ENCODE peak calls at places on chromosomes 12 and 14, in six cellular contexts. One of them, this sample, is unnamed.

GRCh38 chr12:30926243-30927209 is at the start of gene TSPAN11:
- DNase-seq in sciatic nerve: peak
- DNase-seq in mammary epithelial cell: no peak
- DNase-seq in activated naive CD8-positive, alpha-beta T cell treated with anti-CD3 and anti-CD28 coated beads, Interleukin-2, amount 50 U/mL, for 24 hours: peak
- DNase-seq in HL-60: no peak
- DNase-seq in HTR-8/SVneo: peak
- DNase-seq in this sample: peak

GRCh38 chr14:92511472-92512247 is 1.9 kb upstream of the RIN3 start:
- DNase-seq in HTR-8/SVneo: peak
- DNase-seq in sciatic nerve: no peak
- DNase-seq in activated naive CD8-positive, alpha-beta T cell treated with anti-CD3 and anti-CD28 coated beads, Interleukin-2, amount 50 U/mL, for 24 hours: no peak
- DNase-seq in mammary epithelial cell: peak
- DNase-seq in HL-60: no peak
- DNase-seq in this sample: peak

GRCh38 chr14:68345738-68346137 is 447.1 kb downstream of the ZFP36L1 start:
- DNase-seq in HTR-8/SVneo: no peak
- DNase-seq in mammary epithelial cell: no peak
- DNase-seq in activated naive CD8-positive, alpha-beta T cell treated with anti-CD3 and anti-CD28 coated beads, Interleukin-2, amount 50 U/mL, for 24 hours: no peak
- DNase-seq in sciatic nerve: no peak
- DNase-seq in HL-60: no peak
- DNase-seq in this sample: no peak

GRCh38 chr12:77578471-77579262 is 252.0 kb upstream of the NAV3 start:
- DNase-seq in mammary epithelial cell: no peak
- DNase-seq in HL-60: no peak
- DNase-seq in HTR-8/SVneo: no peak
- DNase-seq in activated naive CD8-positive, alpha-beta T cell treated with anti-CD3 and anti-CD28 coated beads, Interleukin-2, amount 50 U/mL, for 24 hours: no peak
- DNase-seq in sciatic nerve: no peak
- DNase-seq in this sample: no peak

GRCh38 chr14:95500772-95501401 is 15.6 kb downstream of the SYNE3 start:
- DNase-seq in mammary epithelial cell: no peak
- DNase-seq in HL-60: no peak
- DNase-seq in sciatic nerve: peak
- DNase-seq in HTR-8/SVneo: no peak
- DNase-seq in activated naive CD8-positive, alpha-beta T cell treated with anti-CD3 and anti-CD28 coated beads, Interleukin-2, amount 50 U/mL, for 24 hours: no peak
- DNase-seq in this sample: peak

GRCh38 chr12:5439333-5439732 is 7.4 kb downstream of the NTF3 start:
- DNase-seq in activated naive CD8-positive, alpha-beta T cell treated with anti-CD3 and anti-CD28 coated beads, Interleukin-2, amount 50 U/mL, for 24 hours: no peak
- DNase-seq in HL-60: no peak
- DNase-seq in sciatic nerve: no peak
- DNase-seq in mammary epithelial cell: no peak
- DNase-seq in HTR-8/SVneo: no peak
- DNase-seq in this sample: no peak

GRCh38 chr14:100641274-100641860 is 54.1 kb upstream of the BEGAIN start:
- DNase-seq in activated naive CD8-positive, alpha-beta T cell treated with anti-CD3 and anti-CD28 coated beads, Interleukin-2, amount 50 U/mL, for 24 hours: no peak
- DNase-seq in mammary epithelial cell: no peak
- DNase-seq in sciatic nerve: no peak
- DNase-seq in HL-60: no peak
- DNase-seq in HTR-8/SVneo: no peak
- DNase-seq in this sample: no peak

GRCh38 chr14:86596024-86596423 is 1066.1 kb downstream of the FLRT2 start:
- DNase-seq in mammary epithelial cell: no peak
- DNase-seq in sciatic nerve: no peak
- DNase-seq in activated naive CD8-positive, alpha-beta T cell treated with anti-CD3 and anti-CD28 coated beads, Interleukin-2, amount 50 U/mL, for 24 hours: no peak
- DNase-seq in HL-60: no peak
- DNase-seq in HTR-8/SVneo: no peak
- DNase-seq in this sample: no peak

GRCh38 chr12:109599087-109599486 is 25.5 kb downstream of the MVK start:
- DNase-seq in HL-60: no peak
- DNase-seq in sciatic nerve: no peak
- DNase-seq in HTR-8/SVneo: no peak
- DNase-seq in mammary epithelial cell: no peak
- DNase-seq in activated naive CD8-positive, alpha-beta T cell treated with anti-CD3 and anti-CD28 coated beads, Interleukin-2, amount 50 U/mL, for 24 hours: no peak
- DNase-seq in this sample: no peak

GRCh38 chr12:13817131-13817530 is 164.3 kb downstream of the GRIN2B start:
- DNase-seq in sciatic nerve: peak
- DNase-seq in activated naive CD8-positive, alpha-beta T cell treated with anti-CD3 and anti-CD28 coated beads, Interleukin-2, amount 50 U/mL, for 24 hours: no peak
- DNase-seq in mammary epithelial cell: no peak
- DNase-seq in HL-60: no peak
- DNase-seq in HTR-8/SVneo: no peak
- DNase-seq in this sample: peak

GRCh38 chr12:130494736-130495135 is 157.0 kb downstream of the PIWIL1 start:
- DNase-seq in HL-60: no peak
- DNase-seq in activated naive CD8-positive, alpha-beta T cell treated with anti-CD3 and anti-CD28 coated beads, Interleukin-2, amount 50 U/mL, for 24 hours: no peak
- DNase-seq in HTR-8/SVneo: no peak
- DNase-seq in sciatic nerve: no peak
- DNase-seq in mammary epithelial cell: no peak
- DNase-seq in this sample: no peak

GRCh38 chr12:45259732-45260480 is 44.0 kb downstream of the ANO6 start:
- DNase-seq in mammary epithelial cell: peak
- DNase-seq in HTR-8/SVneo: no peak
- DNase-seq in activated naive CD8-positive, alpha-beta T cell treated with anti-CD3 and anti-CD28 coated beads, Interleukin-2, amount 50 U/mL, for 24 hours: no peak
- DNase-seq in HL-60: peak
- DNase-seq in sciatic nerve: no peak
- DNase-seq in this sample: no peak

GRCh38 chr14:85414142-85414541 is 115.8 kb upstream of the FLRT2 start:
- DNase-seq in HL-60: peak
- DNase-seq in HTR-8/SVneo: no peak
- DNase-seq in sciatic nerve: no peak
- DNase-seq in activated naive CD8-positive, alpha-beta T cell treated with anti-CD3 and anti-CD28 coated beads, Interleukin-2, amount 50 U/mL, for 24 hours: no peak
- DNase-seq in mammary epithelial cell: no peak
- DNase-seq in this sample: no peak

GRCh38 chr12:116319851-116320621 is 42.5 kb upstream of the MED13L start:
- DNase-seq in activated naive CD8-positive, alpha-beta T cell treated with anti-CD3 and anti-CD28 coated beads, Interleukin-2, amount 50 U/mL, for 24 hours: peak
- DNase-seq in sciatic nerve: no peak
- DNase-seq in mammary epithelial cell: peak
- DNase-seq in HL-60: no peak
- DNase-seq in HTR-8/SVneo: no peak
- DNase-seq in this sample: no peak

GRCh38 chr12:56336361-56337167 is 2.1 kb upstream of the IL23A start:
- DNase-seq in HTR-8/SVneo: no peak
- DNase-seq in HL-60: peak
- DNase-seq in sciatic nerve: no peak
- DNase-seq in activated naive CD8-positive, alpha-beta T cell treated with anti-CD3 and anti-CD28 coated beads, Interleukin-2, amount 50 U/mL, for 24 hours: no peak
- DNase-seq in mammary epithelial cell: no peak
- DNase-seq in this sample: no peak

GRCh38 chr12:27772328-27773049 is 7.5 kb upstream of the KLHL42 start:
- DNase-seq in sciatic nerve: no peak
- DNase-seq in HL-60: no peak
- DNase-seq in activated naive CD8-positive, alpha-beta T cell treated with anti-CD3 and anti-CD28 coated beads, Interleukin-2, amount 50 U/mL, for 24 hours: no peak
- DNase-seq in HTR-8/SVneo: peak
- DNase-seq in mammary epithelial cell: peak
- DNase-seq in this sample: no peak

GRCh38 chr12:95574799-95575452 is 23.6 kb upstream of the USP44 start:
- DNase-seq in HTR-8/SVneo: peak
- DNase-seq in sciatic nerve: no peak
- DNase-seq in HL-60: no peak
- DNase-seq in activated naive CD8-positive, alpha-beta T cell treated with anti-CD3 and anti-CD28 coated beads, Interleukin-2, amount 50 U/mL, for 24 hours: no peak
- DNase-seq in mammary epithelial cell: peak
- DNase-seq in this sample: peak

GRCh38 chr12:8969861-8970411 is 19.4 kb upstream of the KLRG1 start:
- DNase-seq in HL-60: no peak
- DNase-seq in sciatic nerve: no peak
- DNase-seq in HTR-8/SVneo: no peak
- DNase-seq in mammary epithelial cell: no peak
- DNase-seq in activated naive CD8-positive, alpha-beta T cell treated with anti-CD3 and anti-CD28 coated beads, Interleukin-2, amount 50 U/mL, for 24 hours: no peak
- DNase-seq in this sample: no peak

GRCh38 chr14:103594265-103594664 is 31.5 kb downstream of the COA8 start:
- DNase-seq in mammary epithelial cell: peak
- DNase-seq in HL-60: no peak
- DNase-seq in activated naive CD8-positive, alpha-beta T cell treated with anti-CD3 and anti-CD28 coated beads, Interleukin-2, amount 50 U/mL, for 24 hours: no peak
- DNase-seq in sciatic nerve: peak
- DNase-seq in HTR-8/SVneo: no peak
- DNase-seq in this sample: no peak

GRCh38 chr12:45611061-45611460 is 118.4 kb upstream of the ARID2 start:
- DNase-seq in HL-60: no peak
- DNase-seq in activated naive CD8-positive, alpha-beta T cell treated with anti-CD3 and anti-CD28 coated beads, Interleukin-2, amount 50 U/mL, for 24 hours: no peak
- DNase-seq in sciatic nerve: no peak
- DNase-seq in HTR-8/SVneo: no peak
- DNase-seq in mammary epithelial cell: no peak
- DNase-seq in this sample: no peak

GRCh38 chr12:11186837-11187236 is at the start of gene TAS2R42:
- DNase-seq in sciatic nerve: no peak
- DNase-seq in activated naive CD8-positive, alpha-beta T cell treated with anti-CD3 and anti-CD28 coated beads, Interleukin-2, amount 50 U/mL, for 24 hours: no peak
- DNase-seq in mammary epithelial cell: no peak
- DNase-seq in HTR-8/SVneo: no peak
- DNase-seq in HL-60: no peak
- DNase-seq in this sample: no peak

GRCh38 chr12:94676011-94676709 is 25.8 kb upstream of the TMCC3 start:
- DNase-seq in sciatic nerve: no peak
- DNase-seq in activated naive CD8-positive, alpha-beta T cell treated with anti-CD3 and anti-CD28 coated beads, Interleukin-2, amount 50 U/mL, for 24 hours: no peak
- DNase-seq in HTR-8/SVneo: no peak
- DNase-seq in mammary epithelial cell: no peak
- DNase-seq in HL-60: peak
- DNase-seq in this sample: no peak

GRCh38 chr12:75260316-75260715 is 50.7 kb upstream of the KCNC2 start:
- DNase-seq in activated naive CD8-positive, alpha-beta T cell treated with anti-CD3 and anti-CD28 coated beads, Interleukin-2, amount 50 U/mL, for 24 hours: no peak
- DNase-seq in sciatic nerve: no peak
- DNase-seq in HTR-8/SVneo: no peak
- DNase-seq in mammary epithelial cell: peak
- DNase-seq in HL-60: no peak
- DNase-seq in this sample: no peak

GRCh38 chr12:52529417-52529816 is 9.2 kb upstream of the KRT5 start:
- DNase-seq in activated naive CD8-positive, alpha-beta T cell treated with anti-CD3 and anti-CD28 coated beads, Interleukin-2, amount 50 U/mL, for 24 hours: no peak
- DNase-seq in HTR-8/SVneo: no peak
- DNase-seq in sciatic nerve: no peak
- DNase-seq in mammary epithelial cell: no peak
- DNase-seq in HL-60: no peak
- DNase-seq in this sample: no peak

GRCh38 chr14:92531151-92531873 is 17.7 kb downstream of the RIN3 start:
- DNase-seq in HL-60: no peak
- DNase-seq in activated naive CD8-positive, alpha-beta T cell treated with anti-CD3 and anti-CD28 coated beads, Interleukin-2, amount 50 U/mL, for 24 hours: peak
- DNase-seq in HTR-8/SVneo: no peak
- DNase-seq in sciatic nerve: no peak
- DNase-seq in mammary epithelial cell: no peak
- DNase-seq in this sample: no peak

GRCh38 chr12:94458882-94459772 is 540 bp downstream of the CEP83 start:
- DNase-seq in sciatic nerve: no peak
- DNase-seq in HL-60: no peak
- DNase-seq in HTR-8/SVneo: peak
- DNase-seq in mammary epithelial cell: peak
- DNase-seq in activated naive CD8-positive, alpha-beta T cell treated with anti-CD3 and anti-CD28 coated beads, Interleukin-2, amount 50 U/mL, for 24 hours: no peak
- DNase-seq in this sample: peak

GRCh38 chr12:115528466-115528865 is 749.0 kb downstream of the MED13L start:
- DNase-seq in activated naive CD8-positive, alpha-beta T cell treated with anti-CD3 and anti-CD28 coated beads, Interleukin-2, amount 50 U/mL, for 24 hours: no peak
- DNase-seq in HL-60: no peak
- DNase-seq in mammary epithelial cell: no peak
- DNase-seq in HTR-8/SVneo: no peak
- DNase-seq in sciatic nerve: no peak
- DNase-seq in this sample: no peak

GRCh38 chr12:1279050-1279449 is 288.0 kb downstream of the ERC1 start:
- DNase-seq in sciatic nerve: no peak
- DNase-seq in HTR-8/SVneo: no peak
- DNase-seq in mammary epithelial cell: no peak
- DNase-seq in HL-60: no peak
- DNase-seq in activated naive CD8-positive, alpha-beta T cell treated with anti-CD3 and anti-CD28 coated beads, Interleukin-2, amount 50 U/mL, for 24 hours: no peak
- DNase-seq in this sample: no peak

GRCh38 chr12:94027561-94027960 is 120.8 kb upstream of the PLXNC1 start:
- DNase-seq in HTR-8/SVneo: no peak
- DNase-seq in mammary epithelial cell: no peak
- DNase-seq in HL-60: no peak
- DNase-seq in activated naive CD8-positive, alpha-beta T cell treated with anti-CD3 and anti-CD28 coated beads, Interleukin-2, amount 50 U/mL, for 24 hours: no peak
- DNase-seq in sciatic nerve: no peak
- DNase-seq in this sample: no peak

GRCh38 chr14:76551906-76552305 is 176.0 kb downstream of the ESRRB start:
- DNase-seq in sciatic nerve: no peak
- DNase-seq in HL-60: no peak
- DNase-seq in activated naive CD8-positive, alpha-beta T cell treated with anti-CD3 and anti-CD28 coated beads, Interleukin-2, amount 50 U/mL, for 24 hours: no peak
- DNase-seq in HTR-8/SVneo: no peak
- DNase-seq in mammary epithelial cell: peak
- DNase-seq in this sample: no peak

GRCh38 chr12:52235001-52235760 is 2.1 kb downstream of the KRT7 start:
- DNase-seq in HL-60: peak
- DNase-seq in HTR-8/SVneo: no peak
- DNase-seq in activated naive CD8-positive, alpha-beta T cell treated with anti-CD3 and anti-CD28 coated beads, Interleukin-2, amount 50 U/mL, for 24 hours: no peak
- DNase-seq in sciatic nerve: no peak
- DNase-seq in mammary epithelial cell: no peak
- DNase-seq in this sample: no peak

GRCh38 chr12:4830568-4830967 is 79.1 kb upstream of the KCNA1 start:
- DNase-seq in activated naive CD8-positive, alpha-beta T cell treated with anti-CD3 and anti-CD28 coated beads, Interleukin-2, amount 50 U/mL, for 24 hours: no peak
- DNase-seq in sciatic nerve: no peak
- DNase-seq in mammary epithelial cell: no peak
- DNase-seq in HTR-8/SVneo: no peak
- DNase-seq in HL-60: no peak
- DNase-seq in this sample: no peak

GRCh38 chr12:56628671-56629458 is 1.3 kb downstream of the BAZ2A start:
- DNase-seq in mammary epithelial cell: peak
- DNase-seq in HL-60: peak
- DNase-seq in activated naive CD8-positive, alpha-beta T cell treated with anti-CD3 and anti-CD28 coated beads, Interleukin-2, amount 50 U/mL, for 24 hours: peak
- DNase-seq in HTR-8/SVneo: no peak
- DNase-seq in sciatic nerve: peak
- DNase-seq in this sample: peak

GRCh38 chr14:56116128-56116900 is 1.9 kb upstream of the PELI2 start:
- DNase-seq in HL-60: peak
- DNase-seq in mammary epithelial cell: no peak
- DNase-seq in sciatic nerve: no peak
- DNase-seq in HTR-8/SVneo: no peak
- DNase-seq in activated naive CD8-positive, alpha-beta T cell treated with anti-CD3 and anti-CD28 coated beads, Interleukin-2, amount 50 U/mL, for 24 hours: no peak
- DNase-seq in this sample: no peak

GRCh38 chr12:2215709-2216560 is 163.1 kb downstream of the CACNA1C start:
- DNase-seq in mammary epithelial cell: no peak
- DNase-seq in HL-60: no peak
- DNase-seq in activated naive CD8-positive, alpha-beta T cell treated with anti-CD3 and anti-CD28 coated beads, Interleukin-2, amount 50 U/mL, for 24 hours: no peak
- DNase-seq in HTR-8/SVneo: no peak
- DNase-seq in sciatic nerve: no peak
- DNase-seq in this sample: no peak

This sample was measured in ACHN.